ENCODE peak calls at places on chromosomes 12 and 14, in four cellular contexts. I, X, F and W are unnamed samples.

GRCh38 chr12:24600996-24601395 is 347.9 kb downstream of the BCAT1 start:
- DNase-seq in I (peak), X (peak), F (peak), W (peak)

GRCh38 chr12:75341873-75342272 is 7.4 kb downstream of the GLIPR1L1 start:
- DNase-seq in F (no peak), I (no peak), X (no peak), W (no peak)

GRCh38 chr14:61754627-61755381 is 7.4 kb upstream of the SNAPC1 start:
- DNase-seq in X (no peak), F (peak), I (no peak), W (no peak)

GRCh38 chr14:60064491-60065072 is 27.1 kb upstream of the PCNX4 start:
- DNase-seq in X (peak), F (peak), I (no peak), W (no peak)

GRCh38 chr12:46560078-46560477 is 187.5 kb upstream of the SLC38A2 start:
- DNase-seq in F (no peak), X (no peak), I (no peak), W (no peak)

GRCh38 chr12:116455540-116456306 is 103.5 kb upstream of the MAP1LC3B2 start:
- DNase-seq in F (peak), I (peak), X (no peak), W (peak)

GRCh38 chr14:61598980-61599379 is 96.3 kb upstream of the HIF1A start:
- DNase-seq in I (no peak), X (peak), F (no peak), W (no peak)

GRCh38 chr12:19244312-19244711 is 114.8 kb downstream of the PLEKHA5 start:
- DNase-seq in F (peak), I (no peak), X (no peak), W (no peak)

GRCh38 chr12:127293507-127294310 is 973.3 kb upstream of the TMEM132C start:
- DNase-seq in I (no peak), F (peak), X (peak), W (no peak)

GRCh38 chr12:69343357-69343756 is 4.8 kb upstream of the LYZ start:
- DNase-seq in I (no peak), X (no peak), F (no peak), W (no peak)

GRCh38 chr12:14399871-14400270 is 34.4 kb downstream of the ATF7IP start:
- DNase-seq in X (peak), F (peak), I (no peak), W (no peak)

GRCh38 chr14:86858591-86858990 is 1134.4 kb downstream of the GALC start:
- DNase-seq in I (no peak), F (no peak), X (no peak), W (no peak)

GRCh38 chr14:100560471-100560870 is 26.7 kb downstream of the BEGAIN start:
- DNase-seq in I (no peak), F (no peak), X (no peak), W (no peak)

GRCh38 chr12:109795023-109795422 is 38.2 kb downstream of the TRPV4 start:
- DNase-seq in X (no peak), F (peak), I (no peak), W (peak)

DNA sequence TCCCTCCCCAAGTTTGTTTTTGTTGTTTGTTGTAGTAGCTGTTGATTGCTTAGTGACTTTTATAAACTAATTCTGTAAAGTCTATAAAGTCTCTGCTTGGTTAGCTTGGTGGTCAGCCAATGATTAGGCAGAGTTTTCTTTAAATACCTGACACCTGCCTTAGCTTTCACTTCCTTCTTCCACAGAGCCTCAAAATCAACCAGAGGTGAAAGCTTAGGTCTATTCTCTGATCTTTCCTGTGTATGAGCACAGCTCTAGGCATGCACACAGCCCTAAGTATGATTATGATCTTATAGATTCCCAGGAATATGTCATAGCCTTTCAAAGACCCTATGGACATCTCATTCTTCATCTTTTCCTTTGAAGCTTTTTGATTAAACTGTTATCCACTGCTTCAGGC is 514.7 kb downstream of the AACS start:
- DNase-seq in F (no peak), I (no peak), X (no peak), W (no peak)
- TF ChIP-seq CTCF in F (no peak), I (no peak), X (no peak), W (no peak)

DNA sequence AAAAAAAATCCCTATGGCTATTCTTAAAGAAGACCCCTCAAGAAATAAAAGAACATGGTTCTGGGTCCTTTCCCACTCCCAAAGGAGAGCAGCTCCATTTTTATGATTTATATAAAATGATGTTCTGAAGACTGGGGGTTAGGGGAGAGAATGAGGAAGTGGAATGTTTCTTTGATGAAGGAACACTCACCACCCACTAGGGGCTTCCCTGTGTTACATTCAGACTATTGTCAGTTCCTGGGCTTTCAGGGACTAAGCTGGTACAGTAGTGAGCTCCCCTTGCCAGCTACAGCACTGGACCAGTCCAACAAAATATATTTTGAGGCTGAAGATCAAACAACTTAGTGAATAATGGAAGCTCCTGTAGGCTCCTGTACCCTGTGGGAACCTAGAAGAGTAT is 98.9 kb downstream of the HMGA2 start:
- DNase-seq in F (no peak), I (no peak), X (peak), W (no peak)
- TF ChIP-seq CTCF in F (no peak), I (no peak), X (peak), W (no peak)

GRCh38 chr12:1915082-1915968 is 3.1 kb downstream of the CACNA2D4 start:
- DNase-seq in X (no peak), I (no peak), F (no peak), W (no peak)
- TF ChIP-seq CTCF in X (no peak), I (no peak), F (no peak), W (no peak)

GRCh38 chr12:52952082-52952801 is 3.3 kb downstream of the KRT18 start:
- DNase-seq in X (no peak), F (no peak), I (no peak), W (no peak)
- TF ChIP-seq CTCF in X (peak), F (no peak), I (no peak), W (peak)

DNA sequence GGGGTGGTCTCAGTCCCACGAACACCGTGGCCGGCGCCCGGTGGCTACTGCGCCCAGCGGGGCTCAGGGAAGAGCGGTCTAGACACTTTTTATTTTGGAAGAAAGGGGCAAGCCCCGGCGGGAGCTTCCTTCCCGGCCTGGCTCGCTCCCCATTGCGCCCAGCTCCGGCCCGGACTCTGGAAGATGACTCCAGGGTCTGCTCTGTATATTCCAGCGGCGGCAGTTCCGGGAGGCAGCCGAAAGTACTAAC is 225.1 kb upstream of the CRY1 start:
- DNase-seq in F (peak), I (no peak), X (no peak), W (no peak)
- TF ChIP-seq CTCF in F (no peak), I (no peak), X (no peak), W (no peak)